ENCODE peak calls at places on chromosomes 6 and 20, in four cellular contexts. E, W, R and L are unnamed samples.

GRCh38 chr6:115914098-115914497 is 146.6 kb downstream of the FRK start:
- DNase-seq in R (no peak), W (no peak), E (no peak), L (no peak)

GRCh38 chr6:118668761-118669411 is 17.5 kb upstream of the CEP85L start:
- DNase-seq in E (no peak), R (no peak), W (peak), L (no peak)

GRCh38 chr6:1995521-1996110 is 249.8 kb downstream of the GMDS start:
- DNase-seq in W (no peak), R (peak), E (no peak), L (no peak)

GRCh38 chr6:125670586-125670985 is 78.8 kb upstream of the HEY2 start:
- DNase-seq in E (no peak), W (no peak), R (no peak), L (no peak)

GRCh38 chr6:16690244-16691142 is 70.8 kb downstream of the ATXN1 start:
- DNase-seq in W (no peak), R (no peak), E (no peak), L (no peak)

GRCh38 chr20:588932-589672 is 21.0 kb downstream of the TCF15 start:
- DNase-seq in W (no peak), R (peak), E (peak), L (peak)

GRCh38 chr20:64256282-64256947 is 867 bp downstream of the PCMTD2 start:
- DNase-seq in E (no peak), R (no peak), W (peak), L (no peak)

GRCh38 chr6:148142821-148143220 is 199.8 kb upstream of the SASH1 start:
- DNase-seq in W (no peak), E (no peak), R (no peak), L (no peak)

GRCh38 chr6:129206761-129207330 is 323.9 kb downstream of the LAMA2 start:
- DNase-seq in W (no peak), R (no peak), E (no peak), L (no peak)

GRCh38 chr6:47161176-47161687 is 119.1 kb upstream of the ADGRF1 start:
- DNase-seq in R (peak), E (no peak), W (no peak), L (no peak)

GRCh38 chr20:32201296-32201976 is 6.1 kb downstream of the PLAGL2 start:
- DNase-seq in W (no peak), E (no peak), R (no peak), L (no peak)

GRCh38 chr6:130575971-130576370 is 210.2 kb downstream of the TMEM200A start:
- DNase-seq in E (peak), W (no peak), R (no peak), L (no peak)

GRCh38 chr20:51622004-51622874 is 79.7 kb upstream of the NFATC2 start:
- DNase-seq in W (no peak), R (no peak), E (no peak), L (no peak)

GRCh38 chr6:105832358-105832757 is 253.8 kb upstream of the PRDM1 start:
- DNase-seq in W (no peak), E (no peak), R (no peak), L (no peak)

GRCh38 chr6:18496462-18496861 is 109.3 kb downstream of the RNF144B start:
- DNase-seq in W (no peak), E (no peak), R (no peak), L (no peak)

GRCh38 chr20:39855799-39856198 is 833.2 kb downstream of the MAFB start:
- DNase-seq in E (no peak), W (no peak), R (no peak), L (no peak)

GRCh38 chr6:88823998-88824397 is 139.4 kb downstream of the RNGTT start:
- DNase-seq in R (no peak), E (no peak), W (no peak), L (no peak)

GRCh38 chr6:122365775-122366403 is 33.6 kb upstream of the HSF2 start:
- DNase-seq in R (no peak), E (no peak), W (no peak), L (no peak)

GRCh38 chr20:37702643-37703337 is 9.0 kb downstream of the CTNNBL1 start:
- DNase-seq in E (no peak), R (no peak), W (no peak), L (no peak)

GRCh38 chr6:87431263-87431662 is 23.5 kb downstream of the CFAP206 start:
- DNase-seq in W (no peak), R (no peak), E (no peak), L (no peak)

GRCh38 chr20:3702992-3703391 is 9.4 kb downstream of the SIGLEC1 start:
- DNase-seq in W (no peak), E (no peak), R (no peak), L (no peak)

GRCh38 chr6:34516391-34517324 is 39.5 kb downstream of the SPDEF start:
- DNase-seq in R (no peak), E (no peak), W (no peak), L (no peak)

GRCh38 chr6:166490671-166491500 is 95.6 kb downstream of the RAMACL start:
- DNase-seq in E (no peak), R (no peak), W (no peak), L (no peak)

GRCh38 chr6:93136111-93136510 is 283.2 kb downstream of the EPHA7 start:
- DNase-seq in W (no peak), R (no peak), E (no peak), L (no peak)

GRCh38 chr6:135522975-135523692 is 25.6 kb upstream of the AHI1 start:
- DNase-seq in W (peak), R (no peak), E (no peak), L (no peak)

GRCh38 chr20:34165246-34165645 is 53.2 kb upstream of the EIF2S2 start:
- DNase-seq in E (no peak), W (no peak), R (no peak), L (no peak)

GRCh38 chr6:148398686-148399085 is 56.0 kb downstream of the SASH1 start:
- DNase-seq in E (no peak), W (no peak), R (no peak), L (no peak)

GRCh38 chr6:27026361-27026760 is 221.1 kb upstream of the PRSS16 start:
- DNase-seq in R (no peak), W (no peak), E (no peak), L (no peak)

GRCh38 chr6:158911746-158912158 is 88.2 kb downstream of the RSPH3 start:
- DNase-seq in R (no peak), W (no peak), E (peak), L (no peak)

GRCh38 chr6:109306733-109307132 is 75.5 kb downstream of the CD164 start:
- DNase-seq in R (no peak), W (peak), E (no peak), L (no peak)

GRCh38 chr6:130848945-130849344 is 21.7 kb downstream of the SMLR1 start:
- DNase-seq in R (no peak), W (peak), E (no peak), L (no peak)

GRCh38 chr20:48760403-48760889 is 67.4 kb downstream of the PREX1 start:
- DNase-seq in E (no peak), R (no peak), W (no peak), L (no peak)

GRCh38 chr20:41031243-41031619 is 2.6 kb downstream of the TOP1 start:
- DNase-seq in R (no peak), W (no peak), E (no peak), L (no peak)

GRCh38 chr6:63802606-63803206 is 167.1 kb downstream of the PHF3 start:
- DNase-seq in R (no peak), E (no peak), W (no peak), L (no peak)

GRCh38 chr6:117138920-117139319 is 126.4 kb upstream of the VGLL2 start:
- DNase-seq in W (no peak), R (no peak), E (no peak), L (no peak)

GRCh38 chr20:17568972-17569471 is 853 bp upstream of the DSTN start:
- DNase-seq in R (peak), W (peak), E (no peak), L (peak)

GRCh38 chr6:1554881-1555569 is 54.7 kb upstream of the FOXC1 start:
- DNase-seq in R (no peak), E (no peak), W (no peak), L (no peak)

GRCh38 chr6:11271637-11272036 is 39.2 kb upstream of the NEDD9 start:
- DNase-seq in E (no peak), R (no peak), W (no peak), L (no peak)

DNA sequence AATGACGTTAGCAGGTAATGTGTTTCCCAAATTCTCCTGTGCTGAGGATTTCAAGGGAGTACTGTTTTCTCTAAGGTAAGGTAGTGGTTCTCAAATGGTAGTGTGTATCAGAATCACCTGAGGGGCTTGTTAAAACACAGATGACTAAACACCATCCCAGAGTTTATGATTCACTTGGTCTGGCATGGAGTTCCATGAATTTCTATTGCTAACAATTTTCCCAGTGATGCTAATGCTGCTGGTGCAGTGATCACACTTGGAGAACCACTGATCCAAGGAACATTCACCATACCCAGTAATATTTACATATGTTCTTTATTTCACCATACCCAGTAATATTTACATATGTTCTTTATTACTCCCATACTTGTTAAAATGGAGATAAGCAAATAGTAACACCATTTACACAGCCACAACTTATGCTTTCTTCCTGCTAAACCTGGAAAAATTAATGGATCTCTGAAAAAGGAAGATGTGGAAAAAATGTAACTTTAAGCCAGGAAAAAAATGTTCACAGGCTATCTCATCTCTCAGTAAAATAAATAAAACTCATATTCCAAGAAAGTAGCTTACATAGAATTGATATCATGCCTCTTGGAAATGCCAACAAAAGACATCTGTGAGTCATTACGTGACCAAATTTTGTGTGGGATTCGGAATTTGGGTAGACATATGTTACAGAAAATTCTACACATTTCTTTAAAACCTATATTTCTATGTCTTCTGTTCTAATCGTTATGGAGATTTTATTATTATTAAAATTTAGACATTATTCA is 129.5 kb downstream of the MMUT start:
- DNase-seq in R (no peak), E (no peak), W (no peak), L (no peak)
- TF ChIP-seq ATF3 in R (no peak), E (no peak), W (no peak), L (no peak)

DNA sequence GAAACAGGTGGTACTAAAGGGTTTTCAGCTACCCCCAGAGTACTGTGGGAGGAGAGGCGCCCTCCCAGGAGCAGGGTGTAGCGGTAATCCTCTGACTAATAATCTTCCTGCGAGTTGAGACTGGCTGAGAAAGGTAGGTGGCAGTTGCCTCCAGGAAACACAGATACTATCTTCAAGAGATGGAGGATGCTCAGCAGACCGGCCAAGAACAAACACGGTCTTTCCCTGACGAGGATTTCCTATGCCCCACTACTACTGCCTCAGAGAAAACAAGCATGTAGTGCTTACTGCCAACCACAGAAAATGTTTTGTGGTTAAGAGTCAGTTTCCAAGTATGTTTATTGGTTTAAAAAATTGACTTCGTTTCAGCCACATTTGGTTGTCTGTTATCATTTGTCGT is 26.8 kb downstream of the C6orf89 start:
- DNase-seq in E (peak), W (no peak), R (no peak), L (no peak)
- TF ChIP-seq RAD21 in E (peak), W (no peak), R (peak), L (no peak)

DNA sequence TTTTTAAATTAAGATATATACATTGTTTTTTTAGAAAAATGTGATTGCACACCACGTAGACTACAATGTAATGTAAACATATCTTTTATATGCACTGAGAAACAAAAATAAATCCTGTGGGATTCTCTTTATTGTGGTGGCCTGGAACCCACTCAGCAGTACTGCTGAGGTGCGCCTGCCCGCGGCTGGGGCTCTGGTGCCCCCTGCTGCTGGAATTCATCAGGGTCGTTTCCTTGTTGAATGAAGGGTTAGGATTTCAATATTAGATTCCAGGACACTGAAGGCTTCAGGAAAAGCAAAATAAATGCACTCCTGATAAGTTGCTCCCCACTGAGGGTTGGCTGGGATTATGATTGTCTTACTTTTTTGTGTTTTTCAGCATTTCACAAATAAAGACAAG is 175.8 kb upstream of the GGTLC1 start:
- DNase-seq in E (no peak), R (no peak), W (peak), L (peak)
- TF ChIP-seq MAX in E (no peak), R (no peak), W (no peak), L (no peak)

GRCh38 chr20:53961527-53961926 is 108.9 kb downstream of the BCAS1 start:
- DNase-seq in W (no peak), E (no peak), R (no peak), L (no peak)
- TF ChIP-seq ATF3 in W (no peak), E (no peak), R (no peak), L (no peak)